ENCODE peak calls at places on chromosomes 11 and 22, in five cellular contexts. K is tibial nerve, H is ovary, J is A549, N is HepG2. O is an unnamed sample.

GRCh38 chr11:71163371-71163770 is 89.0 kb downstream of the SHANK2 start:
- DNase-seq in J (no peak), N (no peak), H (no peak), K (no peak), O (peak; percentile 7)

GRCh38 chr11:62705880-62706831 is 1.1 kb downstream of the BSCL2 start:
- DNase-seq in K (peak; percentile 91), N (peak; percentile 83), H (peak; percentile 98), J (peak; percentile 90), O (peak; percentile 97)

GRCh38 chr22:37345863-37346514 is 63.7 kb downstream of the CYTH4 start:
- DNase-seq in N (no peak), J (no peak), H (peak; percentile 60), K (peak; percentile 23), O (no peak)

GRCh38 chr11:134390706-134391105 is 21.3 kb downstream of the B3GAT1 start:
- DNase-seq in N (no peak), K (no peak), H (no peak), J (no peak), O (no peak)

GRCh38 chr11:19455731-19456130 is 215.0 kb upstream of the E2F8 start:
- DNase-seq in H (no peak), K (no peak), N (no peak), J (no peak), O (peak; percentile 69)

GRCh38 chr11:118530180-118530682 is 761 bp upstream of the TMEM25 start:
- DNase-seq in J (no peak), H (no peak), K (no peak), N (no peak), O (no peak)

GRCh38 chr22:19220867-19221266 is 42.3 kb upstream of the SLC25A1 start:
- DNase-seq in K (no peak), N (no peak), H (no peak), J (no peak), O (no peak)

GRCh38 chr11:120133216-120134105 is 4.5 kb downstream of the TRIM29 start:
- DNase-seq in H (peak; percentile 4), J (no peak), K (no peak), N (no peak), O (peak; percentile 38)

GRCh38 chr11:47986742-47987141 is 6.4 kb downstream of the PTPRJ start:
- DNase-seq in K (no peak), H (no peak), J (no peak), N (no peak), O (no peak)

GRCh38 chr11:108324587-108324986 is 101.7 kb downstream of the ATM start:
- DNase-seq in N (no peak), J (no peak), H (no peak), K (no peak), O (no peak)

GRCh38 chr22:37228106-37229011 is 15.7 kb downstream of the RAC2 start:
- DNase-seq in H (peak; percentile 4), N (no peak), K (no peak), J (no peak), O (no peak)

GRCh38 chr11:19676508-19677379 is 35.9 kb upstream of the NAV2 start:
- DNase-seq in N (no peak), J (no peak), K (no peak), H (no peak), O (peak; percentile 74)

GRCh38 chr11:46273511-46274205 is 3.8 kb upstream of the CREB3L1 start:
- DNase-seq in K (no peak), N (peak; percentile 62), J (peak; percentile 78), H (peak; percentile 30), O (no peak)

GRCh38 chr11:57219021-57219627 is 17.9 kb downstream of the APLNR start:
- DNase-seq in N (no peak), K (peak; percentile 47), H (no peak), J (no peak), O (no peak)

GRCh38 chr11:10674440-10674855 is 19.1 kb downstream of the IRAG1 start:
- DNase-seq in K (peak; percentile 69), H (no peak), J (no peak), N (no peak), O (peak; percentile 76)

GRCh38 chr22:46625113-46625842 is 5.1 kb downstream of the GRAMD4 start:
- DNase-seq in N (no peak), K (no peak), J (no peak), H (no peak), O (peak; percentile 59)

GRCh38 chr22:41573677-41574264 is 13.0 kb downstream of the CSDC2 start:
- DNase-seq in J (no peak), K (no peak), N (no peak), H (peak; percentile 27), O (no peak)

GRCh38 chr22:44885806-44886360 is 123.9 kb downstream of the PHF21B start:
- DNase-seq in N (no peak), J (no peak), K (no peak), H (no peak), O (no peak)

GRCh38 chr11:18315893-18316292 is 6.0 kb downstream of the HPS5 start:
- DNase-seq in K (no peak), J (no peak), N (no peak), H (no peak), O (no peak)

GRCh38 chr22:45442120-45442519 is 28.6 kb downstream of the RIBC2 start:
- DNase-seq in H (no peak), N (peak; percentile 39), J (no peak), K (no peak), O (no peak)

GRCh38 chr11:20599424-20600346 is at the start of gene SLC6A5:
- DNase-seq in H (no peak), N (peak; percentile 25), J (peak; percentile 36), K (no peak), O (no peak)

GRCh38 chr22:40637181-40638150 is 947 bp upstream of the MRTFA start:
- DNase-seq in J (no peak), N (no peak), K (peak; percentile 76), H (no peak), O (peak; percentile 77)

DNA sequence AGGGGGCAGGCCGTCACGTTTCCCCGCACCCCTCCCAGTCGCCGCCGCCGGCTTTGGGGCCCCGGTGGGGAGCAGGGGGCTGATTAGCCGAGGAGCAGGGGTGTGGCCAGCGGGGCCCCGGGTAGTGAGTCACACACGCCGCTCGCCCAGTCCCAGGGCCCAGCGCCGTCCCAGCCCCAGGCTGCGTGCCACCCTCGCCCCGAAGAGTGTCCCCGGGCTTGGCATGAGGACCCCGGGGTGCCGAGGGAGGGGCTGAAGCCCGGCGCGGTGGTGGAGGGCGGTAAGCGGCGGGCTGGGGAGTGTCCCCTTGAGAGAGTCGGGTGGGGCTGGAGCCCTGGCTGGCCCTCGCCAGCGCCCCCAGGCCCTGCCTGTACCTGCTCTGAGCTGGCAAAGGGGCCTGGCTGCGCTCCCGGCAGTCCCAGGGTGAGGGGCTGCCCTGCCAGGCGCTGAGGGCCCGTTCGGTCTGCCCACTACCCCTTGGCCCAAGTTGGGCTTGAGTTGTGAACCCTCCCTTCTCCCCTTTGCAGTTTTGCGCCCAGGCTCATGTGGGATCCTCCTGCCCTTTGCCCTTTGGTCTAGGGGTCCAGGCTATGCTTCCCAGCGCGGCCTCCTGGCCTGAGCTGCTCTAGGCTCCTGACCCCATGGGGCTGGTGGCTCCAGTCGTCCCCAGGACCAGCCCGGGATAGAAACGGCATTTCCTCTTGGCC is 34.6 kb downstream of the PRDM11 start:
- DNase-seq in K (peak; percentile 30), N (no peak), J (peak; percentile 65), H (peak; percentile 78), O (peak; percentile 88)
- TF ChIP-seq EP300 in K (peak; percentile 74), N (no peak), J (no peak), H (no peak), O (no peak)

GRCh38 chr22:49960967-49961600 is 512 bp downstream of the PIM3 start:
- DNase-seq in N (no peak), K (no peak), J (peak; percentile 36), H (peak; percentile 53), O (peak; percentile 76)
- H3K27ac ChIP-seq in N (peak overlapping the region; percentile 64), K (peak overlapping the region; percentile 86), J (peak overlapping the region; percentile 96), H (peak overlapping the region; percentile 99), O (peak overlapping the region; percentile 95)

GRCh38 chr11:30322826-30323710 is at the start of gene ARL14EP:
- DNase-seq in K (peak; percentile 87), N (peak; percentile 89), J (peak; percentile 98), H (peak; percentile 87), O (peak; percentile 95)
- TF ChIP-seq EP300 in K (peak; percentile 93), N (peak; percentile 51), J (no peak), H (no peak), O (no peak)

GRCh38 chr11:130180896-130181294 is 21.3 kb downstream of the ST14 start:
- DNase-seq in H (no peak), J (no peak), N (no peak), K (no peak), O (no peak)
- H3K27ac ChIP-seq in H (no peak overlapping the region), J (peak overlapping the region; percentile 84), N (peak overlapping the region; percentile 97), K (no peak overlapping the region), O (no peak overlapping the region)

DNA sequence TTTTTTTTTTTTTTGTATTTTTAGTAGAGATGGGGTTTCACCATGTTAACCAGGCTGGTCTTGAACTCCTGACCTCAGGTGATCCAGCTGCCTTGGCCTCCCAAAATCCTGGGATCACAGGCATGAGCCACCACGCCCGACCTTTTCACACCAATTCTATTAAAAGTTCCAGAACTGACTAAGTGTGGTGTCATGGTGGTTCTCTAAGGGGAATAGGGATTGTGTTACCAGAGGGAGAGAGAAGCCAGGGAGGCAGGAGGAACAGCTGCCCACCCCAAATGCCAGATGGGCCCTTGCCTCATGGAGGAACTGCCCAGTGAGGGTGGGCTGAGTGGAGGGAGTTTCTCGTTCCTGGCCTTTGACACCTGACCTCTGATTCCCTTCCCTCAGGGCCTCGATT is 5.9 kb downstream of the RPS6KA4 start:
- DNase-seq in K (no peak), J (no peak), N (no peak), H (no peak), O (no peak)
- TF ChIP-seq EP300 in K (no peak), J (no peak), N (no peak), H (no peak), O (no peak)

GRCh38 chr11:68107689-68108088 is 13.5 kb downstream of the CHKA start:
- DNase-seq in H (no peak), K (no peak), N (peak; percentile 59), J (no peak), O (peak; percentile 42)
- H3K27ac ChIP-seq in H (no peak overlapping the region), K (no peak overlapping the region), N (peak overlapping the region; percentile 79), J (no peak overlapping the region), O (no peak overlapping the region)

O was measured in sigmoid colon.